ENCODE peak calls at places on chromosomes 1 and 21, in four cellular contexts. One of them, this sample, is unnamed.

GRCh38 chr1:194225781-194226180 is 1039.4 kb upstream of the B3GALT2 start:
- DNase-seq in omental fat pad: no peak
- DNase-seq in stimulated activated CD8-positive, alpha-beta memory T cell treated with anti-CD3 and anti-CD28 coated beads, Interleukin-15, amount 100 ng/mL, for 48 hours: no peak
- DNase-seq in Caki2: no peak
- DNase-seq in this sample: no peak

GRCh38 chr21:35829014-35829525 is 231.3 kb downstream of the SETD4 start:
- DNase-seq in omental fat pad: no peak
- DNase-seq in stimulated activated CD8-positive, alpha-beta memory T cell treated with anti-CD3 and anti-CD28 coated beads, Interleukin-15, amount 100 ng/mL, for 48 hours: no peak
- DNase-seq in Caki2: no peak
- DNase-seq in this sample: no peak

GRCh38 chr1:223363057-223363855 is 720 bp downstream of the SUSD4 start:
- DNase-seq in omental fat pad: no peak
- DNase-seq in stimulated activated CD8-positive, alpha-beta memory T cell treated with anti-CD3 and anti-CD28 coated beads, Interleukin-15, amount 100 ng/mL, for 48 hours: peak; percentile 2
- DNase-seq in Caki2: no peak
- DNase-seq in this sample: no peak

GRCh38 chr1:202710070-202711025 is at the start of gene SYT2:
- DNase-seq in omental fat pad: no peak
- DNase-seq in stimulated activated CD8-positive, alpha-beta memory T cell treated with anti-CD3 and anti-CD28 coated beads, Interleukin-15, amount 100 ng/mL, for 48 hours: no peak
- DNase-seq in Caki2: no peak
- DNase-seq in this sample: peak; percentile 21

GRCh38 chr21:42032968-42033367 is 22.8 kb upstream of the ZBTB21 start:
- DNase-seq in omental fat pad: no peak
- DNase-seq in stimulated activated CD8-positive, alpha-beta memory T cell treated with anti-CD3 and anti-CD28 coated beads, Interleukin-15, amount 100 ng/mL, for 48 hours: no peak
- DNase-seq in Caki2: no peak
- DNase-seq in this sample: no peak

GRCh38 chr1:33692216-33693188 is 171.4 kb upstream of the HMGB4 start:
- DNase-seq in omental fat pad: no peak
- DNase-seq in stimulated activated CD8-positive, alpha-beta memory T cell treated with anti-CD3 and anti-CD28 coated beads, Interleukin-15, amount 100 ng/mL, for 48 hours: no peak
- DNase-seq in Caki2: no peak
- DNase-seq in this sample: no peak

GRCh38 chr1:113872219-113872934 is 865 bp upstream of the PTPN22 start:
- DNase-seq in omental fat pad: no peak
- DNase-seq in stimulated activated CD8-positive, alpha-beta memory T cell treated with anti-CD3 and anti-CD28 coated beads, Interleukin-15, amount 100 ng/mL, for 48 hours: no peak
- DNase-seq in Caki2: no peak
- DNase-seq in this sample: peak; percentile 25

GRCh38 chr1:28779751-28780150 is 32.2 kb upstream of the OPRD1 start:
- DNase-seq in omental fat pad: no peak
- DNase-seq in stimulated activated CD8-positive, alpha-beta memory T cell treated with anti-CD3 and anti-CD28 coated beads, Interleukin-15, amount 100 ng/mL, for 48 hours: no peak
- DNase-seq in Caki2: no peak
- DNase-seq in this sample: no peak

GRCh38 chr1:245085508-245086095 is 69.2 kb upstream of the KIF26B start:
- DNase-seq in omental fat pad: no peak
- DNase-seq in stimulated activated CD8-positive, alpha-beta memory T cell treated with anti-CD3 and anti-CD28 coated beads, Interleukin-15, amount 100 ng/mL, for 48 hours: no peak
- DNase-seq in Caki2: no peak
- DNase-seq in this sample: no peak

GRCh38 chr1:225427249-225428065 is at the start of gene LBR:
- DNase-seq in omental fat pad: no peak
- DNase-seq in stimulated activated CD8-positive, alpha-beta memory T cell treated with anti-CD3 and anti-CD28 coated beads, Interleukin-15, amount 100 ng/mL, for 48 hours: no peak
- DNase-seq in Caki2: no peak
- DNase-seq in this sample: no peak

GRCh38 chr1:229846351-229846750 is 220.3 kb downstream of the URB2 start:
- DNase-seq in omental fat pad: no peak
- DNase-seq in stimulated activated CD8-positive, alpha-beta memory T cell treated with anti-CD3 and anti-CD28 coated beads, Interleukin-15, amount 100 ng/mL, for 48 hours: no peak
- DNase-seq in Caki2: no peak
- DNase-seq in this sample: no peak

GRCh38 chr1:185352067-185352466 is 35.0 kb upstream of the IVNS1ABP start:
- DNase-seq in omental fat pad: no peak
- DNase-seq in stimulated activated CD8-positive, alpha-beta memory T cell treated with anti-CD3 and anti-CD28 coated beads, Interleukin-15, amount 100 ng/mL, for 48 hours: no peak
- DNase-seq in Caki2: no peak
- DNase-seq in this sample: peak; percentile 63

GRCh38 chr1:47766832-47767740 is 230.1 kb downstream of the TRABD2B start:
- DNase-seq in omental fat pad: no peak
- DNase-seq in stimulated activated CD8-positive, alpha-beta memory T cell treated with anti-CD3 and anti-CD28 coated beads, Interleukin-15, amount 100 ng/mL, for 48 hours: no peak
- DNase-seq in Caki2: no peak
- DNase-seq in this sample: no peak

GRCh38 chr21:26761174-26761915 is 83.9 kb downstream of the ADAMTS1 start:
- DNase-seq in omental fat pad: no peak
- DNase-seq in stimulated activated CD8-positive, alpha-beta memory T cell treated with anti-CD3 and anti-CD28 coated beads, Interleukin-15, amount 100 ng/mL, for 48 hours: no peak
- DNase-seq in Caki2: peak; percentile 76
- DNase-seq in this sample: no peak

GRCh38 chr1:156437465-156437864 is 63.1 kb downstream of the MEF2D start:
- DNase-seq in omental fat pad: no peak
- DNase-seq in stimulated activated CD8-positive, alpha-beta memory T cell treated with anti-CD3 and anti-CD28 coated beads, Interleukin-15, amount 100 ng/mL, for 48 hours: no peak
- DNase-seq in Caki2: no peak
- DNase-seq in this sample: no peak

GRCh38 chr1:203625623-203626189 is 926 bp upstream of the ATP2B4 start:
- DNase-seq in omental fat pad: no peak
- DNase-seq in stimulated activated CD8-positive, alpha-beta memory T cell treated with anti-CD3 and anti-CD28 coated beads, Interleukin-15, amount 100 ng/mL, for 48 hours: no peak
- DNase-seq in Caki2: peak; percentile 54
- DNase-seq in this sample: peak; percentile 89

GRCh38 chr1:36366091-36366661 is 19.5 kb downstream of the STK40 start:
- DNase-seq in omental fat pad: no peak
- DNase-seq in stimulated activated CD8-positive, alpha-beta memory T cell treated with anti-CD3 and anti-CD28 coated beads, Interleukin-15, amount 100 ng/mL, for 48 hours: no peak
- DNase-seq in Caki2: no peak
- DNase-seq in this sample: no peak

GRCh38 chr21:18772876-18773275 is 369.3 kb upstream of the TMPRSS15 start:
- DNase-seq in omental fat pad: no peak
- DNase-seq in stimulated activated CD8-positive, alpha-beta memory T cell treated with anti-CD3 and anti-CD28 coated beads, Interleukin-15, amount 100 ng/mL, for 48 hours: no peak
- DNase-seq in Caki2: no peak
- DNase-seq in this sample: no peak

GRCh38 chr1:5427026-5427613 is 565.1 kb downstream of the NPHP4 start:
- DNase-seq in omental fat pad: no peak
- DNase-seq in stimulated activated CD8-positive, alpha-beta memory T cell treated with anti-CD3 and anti-CD28 coated beads, Interleukin-15, amount 100 ng/mL, for 48 hours: no peak
- DNase-seq in Caki2: no peak
- DNase-seq in this sample: no peak

GRCh38 chr1:64246294-64246917 is 43.0 kb downstream of the UBE2U start:
- DNase-seq in omental fat pad: no peak
- DNase-seq in stimulated activated CD8-positive, alpha-beta memory T cell treated with anti-CD3 and anti-CD28 coated beads, Interleukin-15, amount 100 ng/mL, for 48 hours: no peak
- DNase-seq in Caki2: no peak
- DNase-seq in this sample: peak; percentile 69

GRCh38 chr1:151639466-151639865 is 27.6 kb downstream of the SNX27 start:
- DNase-seq in omental fat pad: no peak
- DNase-seq in stimulated activated CD8-positive, alpha-beta memory T cell treated with anti-CD3 and anti-CD28 coated beads, Interleukin-15, amount 100 ng/mL, for 48 hours: no peak
- DNase-seq in Caki2: peak; percentile 46
- DNase-seq in this sample: peak; percentile 21